ENCODE peak calls at places on chromosome 21, in ten cellular contexts. J is heart left ventricle; X is ovary; Q is glutamatergic neuron; N is fibroblast of mammary gland; B is PC-3; R is AG04449; S is CD4-positive, alpha-beta T cell; G is progenitor cell of endocrine pancreas; I is IMR-90. Y is an unnamed sample.

GRCh38 chr21:46212721-46213484 is 15.7 kb downstream of the LSS start:
- DNase-seq in J (no peak), X (no peak), Q (no peak), N (no peak), B (no peak), R (no peak), S (peak), G (no peak), I (no peak), Y (no peak)

GRCh38 chr21:22961248-22961647 is 1963.0 kb downstream of the NCAM2 start:
- DNase-seq in J (no peak), X (no peak), Q (no peak), N (no peak), B (no peak), R (no peak), S (no peak), G (no peak), I (no peak), Y (no peak)

GRCh38 chr21:45844181-45844580 is 137.4 kb upstream of the COL6A1 start:
- DNase-seq in J (no peak), X (no peak), Q (peak), N (no peak), B (no peak), R (no peak), S (peak), G (no peak), I (no peak), Y (no peak)

GRCh38 chr21:43824883-43825609 is 35.7 kb downstream of the RRP1 start:
- DNase-seq in J (no peak), X (no peak), Q (no peak), N (no peak), B (no peak), R (no peak), S (no peak), G (no peak), I (no peak), Y (no peak)

GRCh38 chr21:21018841-21019240 is 20.6 kb downstream of the NCAM2 start:
- DNase-seq in J (no peak), X (no peak), Q (no peak), N (no peak), B (no peak), R (no peak), S (no peak), G (no peak), I (no peak), Y (no peak)

GRCh38 chr21:43916691-43917514 is 51.9 kb downstream of the AGPAT3 start:
- DNase-seq in J (no peak), X (no peak), Q (no peak), N (no peak), B (no peak), R (no peak), S (peak), G (no peak), I (peak), Y (no peak)

GRCh38 chr21:42974832-42975820 is 764 bp downstream of the PKNOX1 start:
- DNase-seq in J (peak), X (no peak), Q (peak), N (peak), B (peak), R (no peak), S (peak), G (peak), I (peak), Y (no peak)

GRCh38 chr21:45591619-45592207 is 49.5 kb upstream of the SLC19A1 start:
- DNase-seq in J (no peak), X (no peak), Q (no peak), N (no peak), B (no peak), R (no peak), S (no peak), G (no peak), I (no peak), Y (no peak)

GRCh38 chr21:33394260-33394659 is 9.0 kb upstream of the IFNGR2 start:
- DNase-seq in J (peak), X (no peak), Q (no peak), N (no peak), B (no peak), R (no peak), S (no peak), G (no peak), I (no peak), Y (no peak)

GRCh38 chr21:42162831-42163510 is 56.0 kb upstream of the ABCG1 start:
- DNase-seq in J (no peak), X (no peak), Q (no peak), N (peak), B (peak), R (no peak), S (peak), G (no peak), I (no peak), Y (no peak)

GRCh38 chr21:44911384-44912157 is 9.1 kb downstream of the ITGB2 start:
- DNase-seq in J (peak), X (peak), Q (no peak), N (no peak), B (peak), R (no peak), S (peak), G (no peak), I (no peak), Y (peak)

GRCh38 chr21:42765656-42766055 is 112.2 kb downstream of the PDE9A start:
- DNase-seq in J (no peak), X (no peak), Q (no peak), N (no peak), B (no peak), R (no peak), S (no peak), G (no peak), I (no peak), Y (no peak)

GRCh38 chr21:33265664-33266049 is 510 bp upstream of the IL10RB start:
- DNase-seq in J (peak), X (no peak), Q (no peak), N (peak), B (peak), R (no peak), S (no peak), G (no peak), I (peak), Y (no peak)

GRCh38 chr21:45496968-45497845 is 45.0 kb downstream of the SLC19A1 start:
- DNase-seq in J (no peak), X (peak), Q (peak), N (no peak), B (no peak), R (no peak), S (no peak), G (no peak), I (no peak), Y (no peak)

GRCh38 chr21:43917515-43918384 is 52.7 kb downstream of the AGPAT3 start:
- DNase-seq in J (no peak), X (no peak), Q (no peak), N (no peak), B (peak), R (no peak), S (no peak), G (no peak), I (no peak), Y (no peak)

GRCh38 chr21:14901482-14901958 is 163.3 kb downstream of the NRIP1 start:
- DNase-seq in J (no peak), X (no peak), Q (no peak), N (peak), B (peak), R (no peak), S (no peak), G (no peak), I (peak), Y (peak)

GRCh38 chr21:42234464-42235241 is 15.7 kb downstream of the ABCG1 start:
- DNase-seq in J (peak), X (peak), Q (peak), N (no peak), B (peak), R (no peak), S (peak), G (peak), I (peak), Y (no peak)

GRCh38 chr21:43866233-43866632 is 1.2 kb downstream of the AGPAT3 start:
- DNase-seq in J (peak), X (peak), Q (no peak), N (peak), B (peak), R (peak), S (no peak), G (no peak), I (peak), Y (no peak)

GRCh38 chr21:44428281-44428942 is 26.9 kb upstream of the LRRC3 start:
- DNase-seq in J (no peak), X (peak), Q (no peak), N (no peak), B (peak), R (no peak), S (peak), G (peak), I (no peak), Y (no peak)

GRCh38 chr21:44300262-44300959 is 558 bp downstream of the PFKL start:
- DNase-seq in J (peak), X (peak), Q (peak), N (peak), B (peak), R (no peak), S (peak), G (peak), I (peak), Y (no peak)

DNA sequence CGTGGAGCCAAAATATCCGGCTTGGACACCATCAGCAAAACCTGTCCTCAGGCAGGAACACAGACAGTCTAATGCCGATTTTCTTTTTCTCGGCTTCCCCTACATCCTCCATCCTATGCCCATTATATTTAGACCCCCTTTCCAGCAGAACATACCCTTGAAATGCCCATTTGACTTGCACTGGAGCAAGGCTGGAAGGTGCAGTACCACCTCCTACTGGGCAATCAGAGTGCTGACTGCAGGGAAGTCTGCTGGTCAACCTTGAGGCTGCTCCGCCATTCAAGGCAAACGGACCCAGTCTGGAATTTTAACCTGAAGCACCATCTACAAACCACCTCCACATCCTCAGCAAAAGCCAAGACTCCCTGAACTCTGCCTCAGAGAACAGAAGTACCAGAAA is 79.5 kb downstream of the TIAM1 start:
- DNase-seq in J (no peak), X (no peak), Q (no peak), N (no peak), B (no peak), R (no peak), S (no peak), G (no peak), I (no peak), Y (no peak)
- TF ChIP-seq CTCF in J (no peak), X (no peak), Q (no peak), N (peak), B (peak), R (no peak), S (no peak), G (no peak), I (no peak), Y (peak)

GRCh38 chr21:34636961-34637360 is 22.0 kb upstream of the RCAN1 start:
- DNase-seq in J (no peak), X (no peak), Q (no peak), N (no peak), B (no peak), R (no peak), S (no peak), G (no peak), I (no peak), Y (no peak)
- TF ChIP-seq CTCF in J (no peak), X (no peak), Q (no peak), N (no peak), B (no peak), R (no peak), S (no peak), G (no peak), I (no peak), Y (no peak)

DNA sequence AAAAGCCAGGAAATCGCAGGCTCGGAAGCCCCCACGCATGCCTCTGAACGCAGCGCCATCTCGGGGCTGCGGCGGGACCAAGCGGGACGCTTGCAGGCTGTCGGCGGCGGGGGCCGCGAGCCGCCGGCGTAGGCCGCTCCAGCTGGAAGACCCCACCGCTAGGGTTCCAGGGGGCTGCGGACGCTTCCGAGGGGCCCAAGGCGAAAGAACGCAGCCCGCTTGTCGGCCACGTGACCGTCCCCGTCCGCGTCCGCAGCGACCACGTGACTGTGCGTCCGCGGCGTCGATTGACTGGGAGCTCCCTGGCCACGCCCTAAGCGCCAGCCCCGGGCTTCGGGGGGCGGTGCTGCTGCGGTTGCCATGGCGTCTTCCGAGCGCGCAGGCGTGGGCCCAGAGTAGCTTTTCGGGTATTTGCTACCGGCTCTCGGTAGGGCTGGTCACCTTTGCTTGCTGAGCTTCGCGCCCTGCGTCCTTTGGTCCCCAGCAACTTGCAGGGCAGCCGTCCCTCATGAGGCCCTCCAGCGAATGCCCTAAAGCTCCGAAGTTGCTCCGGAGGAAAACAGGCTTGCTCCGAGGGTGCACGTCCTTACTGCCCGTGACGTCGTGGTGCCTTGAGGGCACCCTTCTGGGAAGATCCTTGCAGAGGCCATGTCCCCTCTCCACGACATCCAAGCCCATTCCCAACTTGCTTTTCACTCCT is 197.2 kb downstream of the DYRK1A start:
- DNase-seq in J (peak), X (peak), Q (peak), N (peak), B (peak), R (peak), S (peak), G (peak), I (peak), Y (no peak)
- TF ChIP-seq CTCF in J (no peak), X (peak), Q (peak), N (peak), B (peak), R (peak), S (peak), G (no peak), I (peak), Y (peak)

GRCh38 chr21:25507522-25507921 is 99.8 kb downstream of the MRPL39 start:
- DNase-seq in J (no peak), X (no peak), Q (no peak), N (peak), B (peak), R (no peak), S (no peak), G (no peak), I (peak), Y (no peak)
- TF ChIP-seq CTCF in J (no peak), X (no peak), Q (peak), N (peak), B (peak), R (no peak), S (no peak), G (no peak), I (peak), Y (peak)

GRCh38 chr21:40719615-40720014 is 127.3 kb downstream of the DSCAM start:
- DNase-seq in J (no peak), X (no peak), Q (no peak), N (no peak), B (no peak), R (no peak), S (no peak), G (no peak), I (no peak), Y (no peak)
- TF ChIP-seq CTCF in J (no peak), X (no peak), Q (no peak), N (no peak), B (no peak), R (no peak), S (no peak), G (no peak), I (no peak), Y (no peak)

GRCh38 chr21:30962013-30962412 is 76.3 kb downstream of the KRTAP19-8 start:
- DNase-seq in J (no peak), X (no peak), Q (no peak), N (no peak), B (peak), R (no peak), S (no peak), G (no peak), I (no peak), Y (no peak)
- TF ChIP-seq CTCF in J (no peak), X (no peak), Q (peak), N (no peak), B (peak), R (no peak), S (no peak), G (peak), I (no peak), Y (no peak)

GRCh38 chr21:31991356-31992331 is 118.8 kb downstream of the HUNK start:
- DNase-seq in J (no peak), X (no peak), Q (no peak), N (no peak), B (no peak), R (no peak), S (no peak), G (no peak), I (no peak), Y (no peak)
- TF ChIP-seq CTCF in J (no peak), X (no peak), Q (no peak), N (no peak), B (no peak), R (no peak), S (no peak), G (no peak), I (no peak), Y (no peak)